ENCODE peak calls at places on chromosomes 13 and 19, in six cellular contexts. Z, J, A, T, P and H are unnamed samples.
A peak's percentile ranks its signal among the peaks of the same experiment; 100 is the strongest.

GRCh38 chr13:73467103-73467502 is 408.3 kb downstream of the KLF5 start:
- DNase-seq in Z (no peak), J (no peak), A (no peak), T (no peak), P (no peak), H (no peak)

GRCh38 chr13:89969996-89970709 is 1377.3 kb upstream of the MIR17HG start:
- DNase-seq in Z (no peak), J (no peak), A (no peak), T (no peak), P (no peak), H (no peak)

GRCh38 chr19:17686027-17686511 is 2.1 kb downstream of the UNC13A start:
- DNase-seq in Z (no peak), J (no peak), A (no peak), T (no peak), P (no peak), H (no peak)

GRCh38 chr19:36747750-36748149 is 24.9 kb downstream of the ZNF850 start:
- DNase-seq in Z (no peak), J (no peak), A (no peak), T (no peak), P (no peak), H (no peak)

GRCh38 chr19:36120984-36121358 is 5.7 kb downstream of the TBCB start:
- DNase-seq in Z (no peak), J (no peak), A (no peak), T (no peak), P (no peak), H (no peak)

GRCh38 chr19:591099-591958 is 1.6 kb downstream of the HCN2 start:
- DNase-seq in Z (no peak), J (no peak), A (no peak), T (no peak), P (no peak), H (peak; percentile 37)

GRCh38 chr13:46057251-46058015 is 4.9 kb upstream of the ZC3H13 start:
- DNase-seq in Z (no peak), J (no peak), A (no peak), T (no peak), P (no peak), H (no peak)

GRCh38 chr13:37751025-37751424 is 118.5 kb downstream of the TRPC4 start:
- DNase-seq in Z (no peak), J (no peak), A (no peak), T (no peak), P (no peak), H (no peak)

GRCh38 chr13:40440990-40441820 is 225.2 kb downstream of the FOXO1 start:
- DNase-seq in Z (peak; percentile 44), J (peak; percentile 88), A (no peak), T (no peak), P (peak; percentile 82), H (peak; percentile 11)

GRCh38 chr19:43290568-43291359 is 21.4 kb upstream of the PSG9 start:
- DNase-seq in Z (no peak), J (no peak), A (no peak), T (no peak), P (no peak), H (peak; percentile 16)

GRCh38 chr19:50332014-50332263 is 2.8 kb upstream of the KCNC3 start:
- DNase-seq in Z (no peak), J (no peak), A (no peak), T (peak; percentile 55), P (no peak), H (no peak)

GRCh38 chr13:109156181-109156935 is 526.9 kb downstream of the MYO16 start:
- DNase-seq in Z (peak; percentile 69), J (no peak), A (peak; percentile 70), T (no peak), P (no peak), H (no peak)

GRCh38 chr13:107680115-107680514 is 535.2 kb downstream of the LIG4 start:
- DNase-seq in Z (no peak), J (no peak), A (no peak), T (no peak), P (no peak), H (no peak)

GRCh38 chr13:67651908-67652307 is 421.8 kb upstream of the PCDH9 start:
- DNase-seq in Z (no peak), J (no peak), A (no peak), T (no peak), P (no peak), H (no peak)

GRCh38 chr13:57784633-57785032 is 153.1 kb downstream of the PCDH17 start:
- DNase-seq in Z (no peak), J (no peak), A (no peak), T (no peak), P (no peak), H (no peak)

GRCh38 chr19:46006411-46006810 is 11.1 kb downstream of the CCDC61 start:
- DNase-seq in Z (no peak), J (no peak), A (no peak), T (no peak), P (no peak), H (no peak)

GRCh38 chr19:482186-483041 is 13.9 kb upstream of the MADCAM1 start:
- DNase-seq in Z (no peak), J (no peak), A (no peak), T (no peak), P (no peak), H (no peak)

GRCh38 chr19:28934626-28935025 is 278.3 kb downstream of the UQCRFS1 start:
- DNase-seq in Z (no peak), J (no peak), A (peak; percentile 45), T (no peak), P (no peak), H (no peak)

GRCh38 chr13:31927219-31927653 is 104.3 kb upstream of the FRY start:
- DNase-seq in Z (no peak), J (peak; percentile 40), A (no peak), T (no peak), P (no peak), H (peak; percentile 23)

GRCh38 chr19:18023596-18024212 is 15.7 kb downstream of the ARRDC2 start:
- DNase-seq in Z (no peak), J (peak; percentile 64), A (no peak), T (no peak), P (peak; percentile 97), H (no peak)

GRCh38 chr13:99500839-99501134 is 485 bp upstream of the TM9SF2 start:
- DNase-seq in Z (no peak), J (no peak), A (no peak), T (no peak), P (no peak), H (no peak)

GRCh38 chr13:74306496-74306895 is 172.3 kb upstream of the KLF12 start:
- DNase-seq in Z (no peak), J (no peak), A (no peak), T (no peak), P (no peak), H (no peak)

GRCh38 chr13:24222756-24223155 is 62.2 kb downstream of the SPATA13 start:
- DNase-seq in Z (no peak), J (no peak), A (no peak), T (no peak), P (no peak), H (no peak)

GRCh38 chr13:24225062-24225461 is 64.5 kb downstream of the SPATA13 start:
- DNase-seq in Z (no peak), J (no peak), A (no peak), T (no peak), P (no peak), H (no peak)

GRCh38 chr13:24223341-24224231 is 63.1 kb downstream of the SPATA13 start:
- DNase-seq in Z (no peak), J (no peak), A (no peak), T (no peak), P (peak; percentile 66), H (no peak)

GRCh38 chr13:24225930-24226329 is 65.4 kb downstream of the SPATA13 start:
- DNase-seq in Z (no peak), J (no peak), A (no peak), T (no peak), P (no peak), H (no peak)

GRCh38 chr13:24224232-24224680 is 63.7 kb downstream of the SPATA13 start:
- DNase-seq in Z (no peak), J (no peak), A (no peak), T (no peak), P (no peak), H (no peak)
- TF ChIP-seq CTCF in Z (no peak), J (no peak), A (no peak), T (no peak), P (no peak), H (no peak)

DNA sequence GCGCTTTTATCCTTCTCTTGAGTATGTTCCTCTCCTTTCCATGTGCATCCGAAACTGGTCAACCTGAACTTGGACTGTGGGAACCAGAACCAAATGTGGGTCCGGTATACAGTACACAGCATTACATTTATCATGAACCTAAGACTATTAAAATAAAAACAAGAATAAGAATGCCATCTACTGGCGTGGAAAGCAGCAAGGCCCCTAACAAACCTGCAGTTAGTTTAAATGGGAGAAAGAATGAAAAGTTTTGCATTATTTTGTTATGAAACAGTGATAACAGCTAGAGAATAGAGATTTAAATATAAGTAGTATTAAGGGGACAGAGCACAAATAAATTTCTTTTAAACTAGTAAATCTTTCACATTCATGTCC is 159.5 kb downstream of the RBM26 start:
- DNase-seq in Z (no peak), J (no peak), A (no peak), T (no peak), P (no peak), H (no peak)
- TF ChIP-seq CTCF in Z (no peak), J (no peak), A (no peak), T (peak; percentile 19), P (no peak), H (no peak)

DNA sequence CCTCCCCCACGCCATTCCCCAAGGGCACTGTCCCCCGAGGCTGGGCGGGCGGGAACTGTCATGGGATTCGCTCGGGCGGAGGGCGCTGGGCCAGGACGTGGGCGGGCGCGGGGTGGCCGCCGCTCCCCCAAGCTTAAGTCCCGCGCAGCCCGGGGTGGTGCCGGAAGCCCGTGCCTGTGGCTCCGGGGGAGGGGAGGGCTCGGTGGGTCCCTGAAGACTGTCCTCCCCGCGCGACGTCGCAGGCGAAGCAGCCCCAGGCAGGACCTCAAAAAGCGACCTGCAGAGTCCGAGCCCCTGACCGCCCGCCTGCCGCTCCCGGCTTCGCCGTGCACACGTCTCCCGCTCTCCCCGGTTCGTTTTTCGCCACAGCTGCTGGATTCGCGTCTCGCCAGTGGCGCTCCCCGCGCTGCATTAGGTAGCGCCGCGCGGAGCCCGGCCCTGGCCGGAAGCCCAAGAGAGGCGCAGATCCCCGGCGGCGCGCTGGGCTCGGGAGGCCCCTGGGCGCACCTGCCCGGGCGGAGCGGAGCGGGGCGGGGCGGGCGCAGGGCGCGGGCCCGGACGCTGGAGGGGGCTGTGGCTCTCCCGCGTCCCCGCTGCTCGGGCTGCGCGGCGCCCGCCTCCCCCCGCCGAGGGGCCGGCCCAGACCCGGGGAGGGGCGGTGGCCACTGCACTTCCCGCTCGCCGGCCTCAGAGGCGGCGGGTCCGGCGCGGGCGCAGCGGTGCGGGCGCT is at the start of gene FARP1:
- DNase-seq in Z (peak; percentile 64), J (peak; percentile 88), A (no peak), T (peak; percentile 91), P (peak; percentile 65), H (peak; percentile 77)
- TF ChIP-seq CTCF in Z (peak; percentile 49), J (peak; percentile 11), A (peak; percentile 21), T (peak; percentile 74), P (peak; percentile 54), H (no peak)

GRCh38 chr13:97971519-97971918 is 18.0 kb downstream of the IPO5 start:
- DNase-seq in Z (no peak), J (no peak), A (no peak), T (no peak), P (no peak), H (no peak)

GRCh38 chr13:97967948-97968347 is 14.5 kb downstream of the IPO5 start:
- DNase-seq in Z (no peak), J (peak; percentile 42), A (no peak), T (no peak), P (no peak), H (no peak)

GRCh38 chr13:97962887-97963286 is 9.4 kb downstream of the IPO5 start:
- DNase-seq in Z (no peak), J (no peak), A (no peak), T (no peak), P (no peak), H (no peak)

GRCh38 chr13:97967226-97967625 is 13.8 kb downstream of the IPO5 start:
- DNase-seq in Z (no peak), J (no peak), A (no peak), T (no peak), P (no peak), H (no peak)
- TF ChIP-seq CTCF in Z (no peak), J (no peak), A (no peak), T (no peak), P (no peak), H (no peak)